ENCODE peak calls at places on chromosomes 5 and 9, in seven cellular contexts. S is heart left ventricle, O is IMR-90, M is tibial nerve, Y is body of pancreas, F is Peyer's patch, B is spleen. L is an unnamed sample.
A peak's percentile ranks its signal among the peaks of the same experiment; 100 is the strongest.

GRCh38 chr5:172486451-172486850 is 32.1 kb upstream of the SH3PXD2B start:
- DNase-seq in S (peak; percentile 48), O (no peak), M (no peak), Y (no peak), F (no peak), B (no peak), L (no peak)

GRCh38 chr5:11692636-11693035 is 211.6 kb downstream of the CTNND2 start:
- DNase-seq in S (no peak), O (no peak), M (no peak), Y (no peak), F (no peak), B (no peak), L (peak; percentile 68)

GRCh38 chr5:67299317-67299716 is 102.7 kb upstream of the CD180 start:
- DNase-seq in S (no peak), O (peak; percentile 13), M (no peak), Y (no peak), F (no peak), B (no peak), L (no peak)

GRCh38 chr9:15373881-15374280 is 48.8 kb upstream of the SNAPC3 start:
- DNase-seq in S (no peak), O (peak; percentile 18), M (no peak), Y (no peak), F (no peak), B (no peak), L (no peak)

GRCh38 chr5:62460578-62460983 is 48.0 kb downstream of the IPO11 start:
- DNase-seq in S (no peak), O (peak; percentile 68), M (no peak), Y (no peak), F (no peak), B (no peak), L (no peak)

GRCh38 chr5:61329729-61330128 is 2.3 kb upstream of the ZSWIM6 start:
- DNase-seq in S (no peak), O (peak; percentile 67), M (no peak), Y (no peak), F (no peak), B (no peak), L (no peak)

GRCh38 chr5:37789991-37790390 is 49.9 kb downstream of the GDNF start:
- DNase-seq in S (no peak), O (peak; percentile 70), M (no peak), Y (no peak), F (no peak), B (no peak), L (no peak)

GRCh38 chr5:155114655-155115054 is 101.1 kb downstream of the KIF4B start:
- DNase-seq in S (no peak), O (no peak), M (no peak), Y (no peak), F (no peak), B (no peak), L (no peak)

GRCh38 chr5:55533806-55534435 is 843 bp downstream of the PLPP1 start:
- DNase-seq in S (no peak), O (peak; percentile 48), M (no peak), Y (peak; percentile 47), F (no peak), B (no peak), L (peak; percentile 73)

GRCh38 chr9:87088621-87089020 is 141.3 kb upstream of the GAS1 start:
- DNase-seq in S (no peak), O (no peak), M (no peak), Y (no peak), F (no peak), B (no peak), L (no peak)

GRCh38 chr9:81071108-81071507 is 618.2 kb downstream of the TLE1 start:
- DNase-seq in S (no peak), O (no peak), M (no peak), Y (no peak), F (no peak), B (no peak), L (no peak)

DNA sequence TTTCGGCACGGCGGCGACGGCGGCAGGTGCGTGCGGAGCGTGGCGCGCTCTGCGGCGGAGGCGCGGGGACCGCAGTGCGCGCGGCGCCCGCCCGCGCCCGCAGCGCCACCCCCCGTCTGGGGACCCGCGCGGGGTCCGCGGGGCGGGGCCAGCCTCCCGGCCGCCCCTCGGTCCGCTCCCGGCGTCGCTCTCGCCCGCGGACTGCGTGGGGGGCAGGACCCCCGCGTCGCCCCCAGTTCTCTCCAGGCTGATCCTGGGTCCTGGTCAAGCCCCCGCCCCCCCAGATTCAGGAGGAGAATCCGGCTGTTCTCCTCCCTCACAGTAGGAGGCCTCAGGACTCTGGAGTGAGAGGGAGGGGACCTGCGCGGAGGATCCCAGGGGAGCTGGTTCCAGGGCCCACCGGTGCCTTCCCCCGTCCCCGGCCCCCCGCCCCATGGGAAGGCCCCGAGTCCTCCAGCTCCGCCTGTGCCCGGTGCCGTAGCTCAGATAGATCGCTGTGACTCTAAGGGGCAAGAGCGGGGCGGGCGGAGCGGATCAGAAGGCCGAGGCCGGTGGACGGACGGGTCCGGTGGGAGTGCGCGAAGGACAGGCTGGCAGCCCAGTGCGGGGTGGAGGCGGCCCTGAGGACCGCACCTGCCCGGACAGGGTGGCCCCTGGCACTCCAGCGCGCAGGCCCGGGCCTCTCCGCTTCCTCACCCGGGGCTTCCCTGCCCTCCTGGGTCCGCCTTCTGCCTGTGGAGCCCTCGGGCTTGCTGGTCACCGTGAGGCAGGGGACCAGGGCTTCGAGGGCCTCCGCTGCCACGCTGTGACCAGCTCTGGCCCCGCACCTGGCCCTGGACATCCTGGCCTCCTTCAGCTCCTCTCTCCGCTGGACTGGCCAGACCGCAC is at the start of gene RNF208:
- DNase-seq in S (no peak), O (no peak), M (no peak), Y (peak; percentile 47), F (no peak), B (peak; percentile 88), L (peak; percentile 40)
- TF ChIP-seq CTCF in S (no peak), O (no peak), M (no peak), Y (no peak), F (no peak), B (no peak), L (no peak)

DNA sequence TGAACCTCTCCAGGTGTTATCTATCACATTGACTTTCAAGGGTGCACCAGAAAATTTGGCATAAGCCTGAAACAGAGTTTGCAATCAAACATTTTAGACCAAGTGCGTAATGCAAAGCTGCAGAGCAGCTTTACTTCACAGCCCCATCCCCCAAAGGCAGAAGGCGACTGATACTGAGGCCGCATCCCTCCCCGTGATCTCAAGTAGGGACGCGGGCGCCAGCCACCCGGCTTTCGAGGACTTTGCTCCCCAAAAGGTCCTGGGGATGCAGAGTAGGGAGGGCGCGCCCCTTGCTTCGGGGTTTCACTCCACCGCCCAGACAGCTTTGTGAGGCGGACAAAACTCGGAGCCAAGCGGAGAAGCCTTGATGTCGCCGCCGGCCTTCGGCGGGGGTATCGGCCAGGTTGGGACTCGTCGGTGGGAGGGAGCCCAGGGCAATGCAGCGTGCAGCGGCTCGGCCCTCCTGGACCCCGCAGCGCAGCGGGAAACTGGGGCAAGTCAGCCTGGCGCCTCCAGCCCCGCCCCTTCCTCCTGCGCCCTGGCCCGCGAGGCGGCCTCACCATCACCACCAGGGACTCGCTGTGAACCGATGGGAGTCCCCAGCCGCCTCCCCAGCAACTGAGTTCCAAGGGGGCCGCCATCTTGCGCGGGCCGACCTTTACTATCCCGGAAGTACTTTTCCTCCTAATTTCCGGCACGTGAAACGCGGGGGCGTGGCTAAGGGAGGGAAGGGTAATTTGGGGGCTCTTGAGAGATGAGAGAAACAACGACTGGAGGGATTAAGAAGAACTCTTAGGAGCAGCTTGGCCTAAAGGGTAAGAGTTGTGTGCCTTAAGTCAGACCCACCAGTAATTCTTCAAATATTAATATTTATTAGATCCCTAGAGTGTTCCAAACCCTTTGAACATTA is at the start of gene MTX3:
- DNase-seq in S (peak; percentile 82), O (peak; percentile 73), M (peak; percentile 74), Y (peak; percentile 71), F (peak; percentile 89), B (peak; percentile 94), L (peak; percentile 85)
- TF ChIP-seq POLR2A in S (no peak), O (peak; percentile 56), M (no peak), Y (peak; percentile 56), F (peak; percentile 28), B (no peak), L (no peak)

GRCh38 chr9:127525426-127526188 is 74.3 kb downstream of the LRSAM1 start:
- DNase-seq in S (no peak), O (peak; percentile 58), M (no peak), Y (peak; percentile 30), F (no peak), B (no peak), L (no peak)

GRCh38 chr9:127527560-127528268 is 76.4 kb downstream of the LRSAM1 start:
- DNase-seq in S (no peak), O (no peak), M (no peak), Y (no peak), F (no peak), B (no peak), L (no peak)

GRCh38 chr9:127524373-127524772 is 73.1 kb downstream of the LRSAM1 start:
- DNase-seq in S (no peak), O (peak; percentile 56), M (no peak), Y (peak; percentile 12), F (no peak), B (no peak), L (no peak)

GRCh38 chr9:127528407-127529251 is 77.3 kb downstream of the LRSAM1 start:
- DNase-seq in S (peak; percentile 57), O (no peak), M (no peak), Y (no peak), F (no peak), B (no peak), L (no peak)

DNA sequence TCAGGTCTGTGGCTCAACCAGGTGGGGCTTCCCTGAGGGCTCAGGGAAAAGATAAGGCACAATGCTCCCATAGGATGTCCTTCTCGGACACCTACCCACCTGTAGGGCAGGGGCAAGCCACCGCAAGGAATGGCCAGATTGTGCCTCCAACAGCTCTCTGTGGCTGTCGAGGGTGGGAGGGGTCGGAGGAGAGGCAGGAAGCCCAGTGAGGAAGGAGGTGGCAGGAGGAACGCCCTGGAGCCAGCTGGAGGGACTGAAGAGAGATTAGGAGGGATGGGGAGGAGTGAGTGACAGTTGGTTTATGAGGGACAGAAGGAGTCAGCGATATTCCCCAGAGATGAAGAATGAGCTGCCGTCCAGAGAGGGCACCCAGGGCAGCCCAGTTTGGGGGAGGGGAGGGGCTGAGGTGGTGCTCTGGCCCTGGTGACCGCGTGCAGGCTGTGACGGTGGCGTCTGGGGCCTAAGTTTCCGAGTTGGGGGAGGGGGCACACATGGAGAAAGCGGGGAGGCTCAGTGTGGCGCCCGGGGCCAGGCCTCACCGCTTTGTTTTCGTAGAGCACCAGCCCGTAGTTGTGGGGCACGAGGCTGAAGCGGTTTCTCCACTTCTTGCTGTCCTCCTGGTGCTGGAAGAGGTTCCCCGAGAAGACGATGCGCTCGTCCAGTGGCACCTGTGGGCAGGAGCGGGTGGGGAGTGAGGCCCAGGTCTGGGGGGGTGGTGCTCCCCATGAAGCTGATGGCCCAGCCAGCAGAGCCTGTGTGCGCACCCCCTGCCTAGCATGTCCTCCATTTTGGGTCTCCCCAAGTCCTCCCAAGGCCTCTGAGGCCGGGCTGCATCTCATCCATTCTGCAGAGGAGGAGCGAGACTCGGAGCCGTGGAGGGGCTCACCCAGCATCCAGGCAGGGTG is 75.6 kb downstream of the LRSAM1 start:
- DNase-seq in S (no peak), O (no peak), M (no peak), Y (no peak), F (no peak), B (no peak), L (no peak)
- H3K4me1 ChIP-seq in S (peaks cover 69% of the 10 kb centered on the region), O (peaks cover 28% of the 10 kb centered on the region), M (no peaks in the 10 kb centered on the region), Y (peaks cover 21% of the 10 kb centered on the region), F (peaks cover 8% of the 10 kb centered on the region), B (peaks cover 7% of the 10 kb centered on the region), L (peaks cover 12% of the 10 kb centered on the region)

GRCh38 chr5:60010328-60010727 is 116.8 kb upstream of the PDE4D start:
- DNase-seq in S (no peak), O (no peak), M (no peak), Y (no peak), F (no peak), B (no peak), L (no peak)
- TF ChIP-seq CTCF in S (no peak), O (no peak), M (no peak), Y (no peak), F (no peak), B (no peak), L (no peak)

L was measured in thyroid gland.